ENCODE peak calls at places on chromosomes 12 and 14, in four cellular contexts. S, L, Q and E are unnamed samples.

GRCh38 chr12:122870163-122870842 is 25.6 kb downstream of the VPS37B start:
- DNase-seq in S (no peak), L (no peak), Q (no peak), E (no peak)

GRCh38 chr14:101812071-101812470 is 50.6 kb downstream of the PPP2R5C start:
- DNase-seq in S (no peak), L (no peak), Q (peak), E (no peak)

GRCh38 chr14:51035611-51036192 is 59.2 kb downstream of the TRIM9 start:
- DNase-seq in S (no peak), L (no peak), Q (peak), E (no peak)

GRCh38 chr14:68814376-68815287 is 21.8 kb upstream of the ZFP36L1 start:
- DNase-seq in S (no peak), L (peak), Q (peak), E (peak)

GRCh38 chr14:68439741-68440140 is 353.1 kb downstream of the ZFP36L1 start:
- DNase-seq in S (no peak), L (no peak), Q (no peak), E (no peak)

GRCh38 chr12:92408072-92408900 is 262.6 kb upstream of the BTG1 start:
- DNase-seq in S (peak), L (no peak), Q (peak), E (peak)

GRCh38 chr14:63186453-63186852 is 17.8 kb upstream of the RHOJ start:
- DNase-seq in S (no peak), L (peak), Q (no peak), E (no peak)

GRCh38 chr12:124440031-124440626 is 127.3 kb downstream of the NCOR2 start:
- DNase-seq in S (no peak), L (no peak), Q (no peak), E (no peak)

GRCh38 chr12:120229583-120230325 is 28.8 kb upstream of the RPLP0 start:
- DNase-seq in S (no peak), L (no peak), Q (peak), E (peak)

GRCh38 chr12:3820122-3820521 is 53.1 kb downstream of the PARP11 start:
- DNase-seq in S (no peak), L (peak), Q (peak), E (no peak)

GRCh38 chr12:8088574-8088973 is 6.5 kb downstream of the NECAP1 start:
- DNase-seq in S (no peak), L (no peak), Q (no peak), E (no peak)

GRCh38 chr14:31386271-31386670 is 34.1 kb downstream of the HEATR5A start:
- DNase-seq in S (no peak), L (no peak), Q (no peak), E (no peak)

GRCh38 chr14:102545461-102546265 is 36.1 kb upstream of the ANKRD9 start:
- DNase-seq in S (peak), L (peak), Q (peak), E (peak)

GRCh38 chr12:27987311-27987710 is 14.8 kb upstream of the PTHLH start:
- DNase-seq in S (no peak), L (no peak), Q (no peak), E (no peak)

GRCh38 chr12:112025808-112026375 is 12.7 kb downstream of the ERP29 start:
- DNase-seq in S (no peak), L (no peak), Q (peak), E (no peak)

GRCh38 chr14:22854963-22855724 is 16.4 kb upstream of the LRP10 start:
- DNase-seq in S (no peak), L (no peak), Q (no peak), E (no peak)

GRCh38 chr12:107360472-107360871 is 267.1 kb upstream of the CRY1 start:
- DNase-seq in S (no peak), L (no peak), Q (no peak), E (no peak)

GRCh38 chr12:107360033-107360432 is 266.7 kb upstream of the CRY1 start:
- DNase-seq in S (no peak), L (no peak), Q (no peak), E (no peak)

GRCh38 chr12:107361970-107362369 is 268.6 kb upstream of the CRY1 start:
- DNase-seq in S (no peak), L (no peak), Q (peak), E (no peak)

GRCh38 chr12:107356937-107357295 is 263.6 kb upstream of the CRY1 start:
- DNase-seq in S (no peak), L (no peak), Q (no peak), E (no peak)

GRCh38 chr12:107359382-107359781 is 266.0 kb upstream of the CRY1 start:
- DNase-seq in S (no peak), L (peak), Q (peak), E (no peak)
- H4K5ac ChIP-seq in S (no peak), L (no peak), Q (no peak), E (no peak)

DNA sequence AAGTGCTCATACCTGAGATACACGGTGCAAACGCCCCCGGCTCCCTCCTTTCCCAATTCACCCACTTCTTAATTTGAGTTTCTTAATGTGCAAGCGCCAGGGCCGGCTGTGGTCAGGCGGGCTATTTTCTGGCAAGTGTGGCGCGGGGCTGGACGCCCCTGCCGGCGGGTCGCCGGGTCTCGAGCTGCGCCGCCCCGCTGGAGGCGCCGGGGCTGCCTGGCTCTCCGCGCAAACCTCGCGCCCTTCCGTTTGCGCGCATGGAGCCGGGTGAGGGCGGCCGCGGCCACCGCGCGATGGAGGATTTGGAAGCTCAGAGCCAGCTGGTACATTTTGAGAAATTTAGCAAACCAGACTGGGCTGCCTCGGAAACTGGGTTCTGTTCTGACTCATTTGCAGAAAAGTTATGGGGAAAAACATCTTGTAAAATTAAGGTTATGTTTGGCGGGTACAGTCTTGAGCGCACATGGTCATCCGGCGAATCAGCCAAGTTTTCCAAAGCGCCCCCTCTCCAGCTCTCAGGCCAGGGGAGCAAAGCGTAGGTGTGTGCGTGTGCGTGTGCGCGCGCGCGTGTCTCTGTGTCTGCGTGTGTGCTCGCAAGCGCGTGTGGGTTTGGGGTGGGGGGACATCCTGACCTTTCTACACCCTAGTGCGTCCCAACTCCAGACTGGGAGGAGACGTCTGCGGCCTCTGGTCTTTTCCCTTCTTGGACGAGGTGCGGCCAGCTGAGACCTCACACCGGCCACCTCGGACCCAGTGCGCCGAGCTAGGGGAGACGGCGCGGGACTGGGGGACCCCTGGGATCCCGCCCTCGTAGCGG is 6.5 kb upstream of the OTX2 start:
- DNase-seq in S (peak), L (no peak), Q (peak), E (peak)
- H3K56ac ChIP-seq in S (no peak), L (no peak), Q (peak), E (no peak)

GRCh38 chr12:29329411-29329810 is 51.6 kb downstream of the ERGIC2 start:
- DNase-seq in S (no peak), L (no peak), Q (no peak), E (no peak)
- H2BK15ac ChIP-seq in S (no peak), L (no peak), Q (no peak), E (no peak)

GRCh38 chr12:5945071-5946008 is at the start of gene ANO2:
- DNase-seq in S (peak), L (no peak), Q (peak), E (peak)
- H4K5ac ChIP-seq in S (no peak), L (no peak), Q (no peak), E (no peak)

DNA sequence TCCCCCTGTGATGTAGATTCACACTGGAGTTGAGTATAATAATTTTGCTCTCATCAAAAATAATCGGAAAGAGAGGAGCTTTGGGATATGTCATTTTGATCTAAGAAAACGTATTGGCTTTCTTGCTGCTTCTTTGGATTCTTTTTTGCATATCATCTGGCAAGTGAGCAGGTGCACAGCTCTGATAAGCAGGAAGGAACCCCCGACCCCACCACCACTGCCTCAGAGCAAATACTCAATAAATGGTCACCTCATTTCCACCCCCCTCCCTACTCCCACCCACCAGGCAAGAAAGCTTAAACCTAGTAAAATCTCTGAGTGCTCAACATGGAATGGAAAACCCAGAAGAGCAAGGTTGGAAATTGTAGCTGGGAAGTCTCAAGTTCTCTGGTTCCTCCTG is 49.4 kb downstream of the IFNG-AS1 start:
- DNase-seq in S (no peak), L (no peak), Q (no peak), E (no peak)
- H3K56ac ChIP-seq in S (no peak), L (no peak), Q (no peak), E (no peak)

GRCh38 chr14:38425324-38425976 is 169.6 kb upstream of the CLEC14A start:
- DNase-seq in S (no peak), L (no peak), Q (no peak), E (no peak)
- H2BK15ac ChIP-seq in S (no peak), L (no peak), Q (no peak), E (no peak)